ENCODE peak calls at places on chromosome 21, in four cellular contexts. M is pancreas, E is tibial nerve, I is uterus. Z is an unnamed sample.

GRCh38 chr21:22223385-22223784 is 1225.2 kb downstream of the NCAM2 start:
- DNase-seq in M (no peak), E (no peak), I (no peak), Z (no peak)

GRCh38 chr21:28727809-28728208 is 264.9 kb downstream of the LTN1 start:
- DNase-seq in M (no peak), E (no peak), I (no peak), Z (no peak)

GRCh38 chr21:39502631-39503030 is 50.9 kb downstream of the SH3BGR start:
- DNase-seq in M (no peak), E (no peak), I (no peak), Z (no peak)

GRCh38 chr21:15363921-15364320 is 299.1 kb upstream of the NRIP1 start:
- DNase-seq in M (no peak), E (no peak), I (no peak), Z (no peak)

GRCh38 chr21:45123440-45123839 is 49.1 kb downstream of the ADARB1 start:
- DNase-seq in M (no peak), E (no peak), I (no peak), Z (no peak)

GRCh38 chr21:44547656-44548331 is 3.5 kb downstream of the KRTAP10-2 start:
- DNase-seq in M (no peak), E (no peak), I (no peak), Z (no peak)

GRCh38 chr21:33078907-33079582 is 9.1 kb downstream of the OLIG1 start:
- DNase-seq in M (no peak), E (no peak), I (no peak), Z (no peak)

GRCh38 chr21:29299046-29299905 is 554 bp downstream of the BACH1 start:
- DNase-seq in M (peak; percentile 52), E (peak; percentile 26), I (peak; percentile 55), Z (peak; percentile 60)

GRCh38 chr21:37751268-37751975 is 164.8 kb downstream of the KCNJ6 start:
- DNase-seq in M (no peak), E (no peak), I (no peak), Z (no peak)
- H3K27me3 ChIP-seq in M (no peaks in the 10 kb centered on the region), E (no peaks in the 10 kb centered on the region), I (no peaks in the 10 kb centered on the region), Z (no peaks in the 10 kb centered on the region)

GRCh38 chr21:35163381-35163780 is 114.3 kb upstream of the RUNX1 start:
- DNase-seq in M (no peak), E (no peak), I (no peak), Z (no peak)
- H3K4me3 ChIP-seq in M (no peak overlapping the region), E (no peak overlapping the region), I (no peak overlapping the region), Z (no peak overlapping the region)

DNA sequence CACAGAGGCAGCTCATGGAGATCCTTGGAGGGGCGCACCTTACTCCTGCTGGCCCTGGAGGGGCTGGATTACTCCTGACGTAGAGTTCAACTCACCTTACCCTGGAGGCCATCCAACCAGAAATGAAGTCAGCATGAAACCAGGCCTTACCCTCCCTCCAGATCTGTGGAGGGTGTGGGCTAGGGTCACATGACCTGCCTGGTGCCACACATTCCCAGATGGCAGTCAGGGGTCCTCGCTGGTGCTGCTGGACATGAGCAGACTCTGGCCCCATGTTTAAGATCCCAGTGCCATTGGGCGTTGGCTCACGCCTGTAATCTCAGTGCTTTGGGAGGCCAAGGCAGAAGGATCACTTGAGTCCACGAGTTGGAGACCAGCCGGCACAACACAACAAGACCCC is 4.5 kb downstream of the C21orf58 start:
- DNase-seq in M (no peak), E (no peak), I (no peak), Z (no peak)
- H3K27me3 ChIP-seq in M (no peaks in the 10 kb centered on the region), E (no peaks in the 10 kb centered on the region), I (no peaks in the 10 kb centered on the region), Z (no peaks in the 10 kb centered on the region)

GRCh38 chr21:42807938-42808613 is 71.3 kb downstream of the WDR4 start:
- DNase-seq in M (no peak), E (no peak), I (no peak), Z (no peak)
- H3K4me3 ChIP-seq in M (no peak overlapping the region), E (no peak overlapping the region), I (no peak overlapping the region), Z (no peak overlapping the region)

DNA sequence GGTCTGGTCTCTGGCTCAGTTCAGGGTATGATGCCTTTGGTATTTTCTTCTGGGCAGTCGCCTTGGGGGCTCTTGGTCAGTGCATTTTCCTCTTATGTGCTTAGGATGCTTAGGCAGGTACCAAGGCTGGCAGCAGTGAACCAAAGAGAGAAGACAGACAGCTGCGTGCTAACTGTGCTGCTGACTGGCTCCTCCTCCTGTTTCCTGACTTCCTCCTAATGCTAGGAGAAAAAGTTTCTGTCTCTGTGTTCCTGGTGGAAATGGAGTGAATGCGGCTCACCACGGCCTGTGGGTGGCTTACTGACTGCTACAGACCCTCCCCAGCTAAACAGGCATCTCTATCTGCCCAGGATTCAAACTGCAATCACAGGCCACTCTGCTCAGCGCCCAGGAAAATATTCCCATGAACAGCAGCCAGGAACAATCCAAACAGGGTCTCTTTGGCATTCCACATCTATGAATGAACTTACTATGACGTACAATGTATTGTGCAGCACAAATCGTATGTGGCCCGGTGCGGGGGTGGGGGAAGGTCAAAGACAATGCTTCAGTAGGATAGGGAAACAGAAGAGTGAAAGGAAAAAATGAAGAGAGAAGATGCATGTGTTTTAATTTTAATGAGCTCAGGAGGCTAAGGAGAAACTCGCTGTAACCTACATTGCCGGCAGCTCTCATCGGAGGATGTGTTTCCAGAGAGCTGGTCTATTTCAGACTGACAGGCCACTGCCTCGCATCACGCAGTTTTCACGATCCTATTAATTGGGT is 2.8 kb downstream of the ABCG1 start:
- DNase-seq in M (no peak), E (no peak), I (no peak), Z (no peak)
- H3K27me3 ChIP-seq in M (no peaks in the 10 kb centered on the region), E (no peaks in the 10 kb centered on the region), I (no peaks in the 10 kb centered on the region), Z (no peaks in the 10 kb centered on the region)

GRCh38 chr21:26169611-26170470 is 729 bp downstream of the APP start:
- DNase-seq in M (peak; percentile 30), E (peak; percentile 15), I (peak; percentile 42), Z (peak; percentile 66)

GRCh38 chr21:26170471-26171309 is at the start of gene APP:
- DNase-seq in M (peak; percentile 80), E (peak; percentile 79), I (peak; percentile 83), Z (peak; percentile 88)

GRCh38 chr21:26165331-26165730 is 5.2 kb downstream of the APP start:
- DNase-seq in M (no peak), E (no peak), I (no peak), Z (no peak)

GRCh38 chr21:26169061-26169610 is 1.4 kb downstream of the APP start:
- DNase-seq in M (peak; percentile 14), E (no peak), I (peak; percentile 40), Z (peak; percentile 59)

GRCh38 chr21:26167593-26167992 is 3.0 kb downstream of the APP start:
- DNase-seq in M (no peak), E (no peak), I (no peak), Z (no peak)
- H3K4me3 ChIP-seq in M (peak overlapping the region; percentile 15), E (peak overlapping the region; percentile 90), I (no peak overlapping the region), Z (peak overlapping the region; percentile 94)

DNA sequence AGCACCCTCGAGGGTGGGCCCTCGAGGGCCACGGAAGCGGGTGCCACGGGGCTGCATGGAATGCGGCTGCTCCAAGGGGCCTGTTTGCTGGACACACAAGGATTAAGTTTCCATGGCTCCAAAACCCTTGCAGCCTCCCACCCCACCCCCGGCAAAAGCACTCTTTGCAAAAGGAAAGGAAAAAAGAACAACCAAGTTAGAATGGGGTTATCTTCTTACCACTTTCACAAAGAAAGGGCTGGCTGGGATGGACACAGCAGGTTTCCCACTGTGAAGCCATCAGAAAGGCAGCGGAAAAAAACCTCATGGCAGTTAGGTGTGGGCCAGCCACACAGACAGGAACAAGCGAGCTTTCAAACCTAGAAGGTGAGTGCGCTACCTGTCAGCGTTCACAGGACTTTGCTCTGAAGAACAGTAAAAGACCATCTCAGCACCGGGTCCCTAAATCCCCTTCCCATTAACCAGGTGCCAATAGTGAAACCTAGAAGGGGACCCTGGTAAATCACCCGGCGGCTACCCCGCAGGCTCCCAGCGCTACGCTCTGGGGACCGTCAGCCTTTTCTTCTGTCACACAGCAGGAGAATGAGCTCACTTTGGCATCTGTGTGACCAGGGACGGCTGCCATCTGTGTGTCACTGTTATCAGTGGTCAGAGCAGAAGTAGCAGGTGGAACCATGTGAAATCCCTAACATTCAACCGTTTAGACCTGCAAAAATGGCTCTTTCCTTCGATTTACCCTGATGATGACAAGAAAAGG is 93.0 kb downstream of the SIM2 start:
- DNase-seq in M (no peak), E (no peak), I (no peak), Z (peak; percentile 17)
- H3K27me3 ChIP-seq in M (no peaks in the 10 kb centered on the region), E (no peaks in the 10 kb centered on the region), I (no peaks in the 10 kb centered on the region), Z (no peaks in the 10 kb centered on the region)

GRCh38 chr21:41926807-41927171 is 27.0 kb downstream of the C2CD2 start:
- DNase-seq in M (no peak), E (no peak), I (no peak), Z (no peak)
- H3K4me3 ChIP-seq in M (peak overlapping the region; percentile 28), E (peak overlapping the region; percentile 48), I (peak overlapping the region; percentile 40), Z (no peak overlapping the region)

GRCh38 chr21:42120056-42120903 is 49.2 kb downstream of the UMODL1 start:
- DNase-seq in M (no peak), E (no peak), I (no peak), Z (no peak)

GRCh38 chr21:42120904-42121535 is 49.9 kb downstream of the UMODL1 start:
- DNase-seq in M (no peak), E (no peak), I (no peak), Z (no peak)

GRCh38 chr21:42122808-42123207 is 51.7 kb downstream of the UMODL1 start:
- DNase-seq in M (no peak), E (no peak), I (no peak), Z (no peak)

GRCh38 chr21:42122398-42122797 is 51.3 kb downstream of the UMODL1 start:
- DNase-seq in M (no peak), E (no peak), I (no peak), Z (no peak)

GRCh38 chr21:42121792-42122191 is 50.7 kb downstream of the UMODL1 start:
- DNase-seq in M (no peak), E (no peak), I (no peak), Z (no peak)
- H3K27me3 ChIP-seq in M (no peaks in the 10 kb centered on the region), E (no peaks in the 10 kb centered on the region), I (no peaks in the 10 kb centered on the region), Z (peaks cover 24% of the 10 kb centered on the region)

GRCh38 chr21:35243171-35243570 is 194.1 kb upstream of the RUNX1 start:
- DNase-seq in M (no peak), E (no peak), I (no peak), Z (no peak)

GRCh38 chr21:35236090-35236489 is 187.0 kb upstream of the RUNX1 start:
- DNase-seq in M (no peak), E (no peak), I (no peak), Z (no peak)

GRCh38 chr21:35237287-35237686 is 188.2 kb upstream of the RUNX1 start:
- DNase-seq in M (no peak), E (no peak), I (no peak), Z (no peak)

GRCh38 chr21:35238119-35238518 is 189.0 kb upstream of the RUNX1 start:
- DNase-seq in M (no peak), E (no peak), I (no peak), Z (no peak)

GRCh38 chr21:35239811-35240219 is 190.7 kb upstream of the RUNX1 start:
- DNase-seq in M (no peak), E (no peak), I (no peak), Z (no peak)
- H3K4me3 ChIP-seq in M (no peak overlapping the region), E (no peak overlapping the region), I (no peak overlapping the region), Z (no peak overlapping the region)